ENCODE peak calls at places on chromosomes 4 and X, in five cellular contexts. X, B, I, G and E are unnamed samples.

GRCh38 chrX:108516184-108516583 is 76.5 kb downstream of the COL4A5 start:
- DNase-seq in I (no peak), G (no peak), B (no peak), X (no peak), E (peak)

GRCh38 chr4:6338175-6338950 is 68.7 kb downstream of the WFS1 start:
- DNase-seq in X (no peak), B (no peak), G (no peak), I (no peak), E (no peak)

GRCh38 chr4:88938138-88938537 is 118.8 kb downstream of the FAM13A start:
- DNase-seq in X (no peak), I (no peak), B (no peak), G (no peak), E (peak)

GRCh38 chr4:40196724-40197281 is at the start of gene RHOH:
- DNase-seq in G (peak), B (peak), I (peak), X (peak), E (no peak)

GRCh38 chrX:16839852-16840460 is 30.2 kb downstream of the RBBP7 start:
- DNase-seq in I (no peak), X (no peak), G (peak), B (no peak), E (peak)

GRCh38 chr4:72408568-72408967 is 160.5 kb downstream of the ADAMTS3 start:
- DNase-seq in I (no peak), B (no peak), G (no peak), X (no peak), E (no peak)

GRCh38 chrX:94932278-94932965 is 1258.4 kb downstream of the FAM133A start:
- DNase-seq in G (no peak), X (no peak), I (no peak), B (no peak), E (no peak)

GRCh38 chr4:171022698-171023378 is 790.4 kb upstream of the GALNTL6 start:
- DNase-seq in X (no peak), G (no peak), I (no peak), B (no peak), E (no peak)

GRCh38 chr4:19438228-19438627 is 813.5 kb upstream of the SLIT2 start:
- DNase-seq in I (no peak), B (no peak), G (no peak), X (no peak), E (peak)

GRCh38 chr4:113141901-113142346 is 92.5 kb downstream of the ANK2 start:
- DNase-seq in X (no peak), I (no peak), B (peak), G (no peak), E (peak)

GRCh38 chr4:102474736-102475504 is 26.2 kb upstream of the NFKB1 start:
- DNase-seq in G (no peak), I (no peak), B (no peak), X (no peak), E (no peak)

GRCh38 chrX:40576291-40576690 is 4.5 kb upstream of the ATP6AP2 start:
- DNase-seq in X (no peak), G (no peak), I (no peak), B (no peak), E (no peak)

GRCh38 chr4:173522160-173522873 is 7.7 kb downstream of the HAND2 start:
- DNase-seq in B (peak), G (peak), X (no peak), I (no peak), E (peak)

GRCh38 chr4:12324965-12325364 is 896.3 kb upstream of the HS3ST1 start:
- DNase-seq in I (no peak), X (no peak), G (no peak), B (no peak), E (no peak)